ENCODE peak calls at places on chromosome 13, in eight cellular contexts. D is activated CD4-positive, alpha-beta T cell treated with anti-CD3 and anti-CD28 coated beads for 24 hours; X is T47D; E is amniotic stem cell; H is NCI-H1092; R is neuronal stem cell; P is HTR-8/SVneo; B is pulmonary artery endothelial cell. I is an unnamed sample.
A peak's percentile ranks its signal among the peaks of the same experiment; 100 is the strongest.

GRCh38 chr13:41900918-41901317 is 60.0 kb downstream of the VWA8 start:
- DNase-seq in D (no peak), X (no peak), E (no peak), H (no peak), R (no peak), P (no peak), B (no peak), I (no peak)

GRCh38 chr13:48412100-48412556 is 785 bp downstream of the LPAR6 start:
- DNase-seq in D (no peak), X (no peak), E (no peak), H (no peak), R (no peak), P (no peak), B (no peak), I (no peak)

GRCh38 chr13:66069570-66069969 is 1160.6 kb downstream of the PCDH9 start:
- DNase-seq in D (no peak), X (no peak), E (no peak), H (no peak), R (no peak), P (no peak), B (no peak), I (no peak)

GRCh38 chr13:85236431-85236830 is 562.8 kb downstream of the SLITRK6 start:
- DNase-seq in D (no peak), X (no peak), E (no peak), H (no peak), R (no peak), P (peak; percentile 9), B (no peak), I (peak; percentile 18)

GRCh38 chr13:96650301-96650886 is 343.9 kb downstream of the OXGR1 start:
- DNase-seq in D (no peak), X (no peak), E (peak; percentile 65), H (no peak), R (no peak), P (no peak), B (peak; percentile 30), I (no peak)

GRCh38 chr13:90302113-90302512 is 1045.4 kb upstream of the MIR17HG start:
- DNase-seq in D (no peak), X (no peak), E (no peak), H (no peak), R (no peak), P (no peak), B (no peak), I (no peak)

GRCh38 chr13:109494955-109495354 is 291.4 kb downstream of the IRS2 start:
- DNase-seq in D (no peak), X (no peak), E (no peak), H (peak; percentile 88), R (no peak), P (peak; percentile 33), B (peak; percentile 5), I (peak; percentile 52)

GRCh38 chr13:62875118-62875640 is 1459.5 kb upstream of the PCDH20 start:
- DNase-seq in D (no peak), X (no peak), E (no peak), H (peak; percentile 75), R (no peak), P (no peak), B (no peak), I (no peak)

GRCh38 chr13:102597029-102598015 is 536 bp downstream of the TPP2 start:
- DNase-seq in D (no peak), X (no peak), E (peak; percentile 1), H (no peak), R (peak; percentile 9), P (no peak), B (no peak), I (no peak)

GRCh38 chr13:22114630-22115311 is 443.9 kb downstream of the FGF9 start:
- DNase-seq in D (peak; percentile 9), X (no peak), E (no peak), H (no peak), R (no peak), P (no peak), B (no peak), I (no peak)